ENCODE peak calls at places on chromosomes 7 and 10, in five cellular contexts. E is nephron progenitor cell, A is PC-3, X is left lung, F is endothelial cell. W is an unnamed sample.

GRCh38 chr10:35340975-35341374 is 4.7 kb downstream of the CCNY start:
- DNase-seq in E (no peak), A (peak), X (no peak), F (no peak), W (no peak)

GRCh38 chr10:131784363-131785120 is 116.3 kb upstream of the PPP2R2D start:
- DNase-seq in E (no peak), A (no peak), X (no peak), F (no peak), W (no peak)

GRCh38 chr10:98539578-98539977 is 92.8 kb upstream of the HPS1 start:
- DNase-seq in E (no peak), A (no peak), X (no peak), F (no peak), W (no peak)

GRCh38 chr10:3020881-3021280 is 46.5 kb upstream of the PFKP start:
- DNase-seq in E (no peak), A (no peak), X (no peak), F (no peak), W (no peak)

GRCh38 chr10:32957341-32958084 is 517 bp downstream of the ITGB1 start:
- DNase-seq in E (peak), A (peak), X (peak), F (peak), W (peak)

GRCh38 chr7:105581066-105581811 is at the start of gene EFCAB10:
- DNase-seq in E (peak), A (no peak), X (peak), F (peak), W (peak)

GRCh38 chr7:17716816-17717215 is 223.5 kb downstream of the SNX13 start:
- DNase-seq in E (no peak), A (no peak), X (no peak), F (no peak), W (no peak)

GRCh38 chr7:96219382-96220130 is 102.3 kb downstream of the SLC25A13 start:
- DNase-seq in E (no peak), A (peak), X (no peak), F (no peak), W (no peak)

GRCh38 chr7:136134503-136134902 is 157.3 kb upstream of the MTPN start:
- DNase-seq in E (no peak), A (peak), X (no peak), F (no peak), W (no peak)

GRCh38 chr10:97123713-97124112 is 62.0 kb downstream of the SLIT1 start:
- DNase-seq in E (no peak), A (no peak), X (no peak), F (no peak), W (no peak)

GRCh38 chr7:127892488-127893314 is 138.5 kb downstream of the LRRC4 start:
- DNase-seq in E (no peak), A (no peak), X (no peak), F (no peak), W (no peak)

GRCh38 chr7:76223286-76223972 is 21.7 kb downstream of the SRRM3 start:
- DNase-seq in E (no peak), A (peak), X (no peak), F (no peak), W (no peak)

GRCh38 chr7:50696810-50697582 is 85.7 kb downstream of the GRB10 start:
- DNase-seq in E (no peak), A (peak), X (no peak), F (peak), W (no peak)

GRCh38 chr10:53833908-53834307 is 967.1 kb downstream of the PCDH15 start:
- DNase-seq in E (no peak), A (no peak), X (no peak), F (no peak), W (no peak)

GRCh38 chr10:60797200-60797599 is 18.9 kb downstream of the CDK1 start:
- DNase-seq in E (no peak), A (no peak), X (no peak), F (no peak), W (no peak)

GRCh38 chr10:48606530-48607355 is 1.9 kb upstream of the ARHGAP22 start:
- DNase-seq in E (no peak), A (peak), X (peak), F (no peak), W (peak)

GRCh38 chr10:60148266-60148840 is 241.3 kb downstream of the ANK3 start:
- DNase-seq in E (no peak), A (peak), X (no peak), F (no peak), W (no peak)

GRCh38 chr7:23072043-23072442 is 33.5 kb upstream of the KLHL7 start:
- DNase-seq in E (no peak), A (peak), X (no peak), F (no peak), W (no peak)
- TF ChIP-seq CTCF in E (no peak), A (peak), X (no peak), F (no peak), W (no peak)

GRCh38 chr10:84820596-84820995 is 492.2 kb downstream of the CCSER2 start:
- DNase-seq in E (no peak), A (no peak), X (no peak), F (no peak), W (no peak)

GRCh38 chr10:84824525-84824924 is 496.1 kb downstream of the CCSER2 start:
- DNase-seq in E (no peak), A (no peak), X (no peak), F (no peak), W (no peak)

GRCh38 chr10:84818956-84819355 is 490.6 kb downstream of the CCSER2 start:
- DNase-seq in E (no peak), A (no peak), X (no peak), F (no peak), W (no peak)

GRCh38 chr10:84822926-84823325 is 494.5 kb downstream of the CCSER2 start:
- DNase-seq in E (no peak), A (no peak), X (no peak), F (no peak), W (no peak)

DNA sequence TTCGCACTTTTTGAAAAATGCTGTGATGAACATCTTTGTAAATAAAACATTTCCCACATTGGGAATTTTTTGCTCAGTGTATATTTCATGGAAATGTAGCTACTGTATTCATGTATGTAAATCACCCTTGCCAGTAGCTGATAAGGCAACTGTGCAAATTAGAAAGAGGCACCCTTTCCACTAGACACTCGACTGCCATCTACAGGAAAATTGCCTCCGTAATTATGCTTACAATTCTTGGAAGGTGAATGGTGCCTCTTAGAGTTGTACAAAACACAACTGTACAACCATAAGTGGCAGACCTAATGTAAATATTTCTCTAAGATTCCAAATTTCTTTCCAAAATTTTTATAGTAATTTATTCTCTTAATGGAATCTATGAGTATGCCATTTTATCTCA is 491.7 kb downstream of the CCSER2 start:
- DNase-seq in E (no peak), A (peak), X (no peak), F (no peak), W (no peak)
- TF ChIP-seq CTCF in E (no peak), A (peak), X (no peak), F (no peak), W (no peak)

DNA sequence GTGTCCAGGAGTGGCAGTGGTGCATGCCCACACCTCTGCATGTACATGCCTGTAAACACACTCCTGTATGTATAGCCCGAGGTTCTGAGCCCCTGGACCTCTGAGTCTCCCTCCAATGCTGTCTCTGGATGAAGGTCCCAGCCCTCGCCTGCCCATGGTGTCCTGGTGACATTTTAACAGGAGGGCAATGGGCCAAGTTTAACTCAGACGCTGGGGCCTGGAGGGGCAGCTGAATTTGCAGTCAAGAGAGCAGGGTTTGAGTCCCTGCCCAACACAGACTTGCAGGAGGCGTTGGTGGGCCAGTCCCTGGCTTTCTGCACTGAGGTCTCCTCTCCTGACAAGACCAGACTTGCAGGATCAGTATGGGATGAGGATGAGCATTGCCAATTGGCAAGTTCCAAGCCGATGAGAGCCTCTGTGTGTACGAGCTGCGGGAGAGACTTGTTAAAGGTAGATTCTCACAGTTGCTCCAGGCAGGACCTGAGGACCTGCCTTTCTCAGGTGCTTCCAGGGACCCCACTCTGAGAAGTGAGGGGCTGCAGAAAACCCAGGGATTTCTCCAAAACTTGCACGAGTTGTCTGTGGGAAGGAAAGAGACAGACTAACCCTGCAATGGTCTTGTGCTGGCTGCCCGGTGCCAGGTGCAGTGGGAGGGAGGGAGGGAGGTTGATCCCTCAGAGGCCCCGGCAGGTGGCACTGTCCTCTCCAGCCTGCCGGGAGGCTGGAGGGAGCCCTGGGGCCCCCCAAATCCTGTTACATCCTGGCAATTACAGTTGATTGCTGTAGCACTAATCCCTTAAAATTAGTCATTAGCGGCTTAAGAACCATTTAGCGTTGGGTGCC is 142.0 kb downstream of the ELFN1 start:
- DNase-seq in E (no peak), A (peak), X (no peak), F (no peak), W (no peak)
- TF ChIP-seq CTCF in E (peak), A (peak), X (no peak), F (no peak), W (peak)

GRCh38 chr7:122528879-122529481 is 169.9 kb downstream of the RNF133 start:
- DNase-seq in E (no peak), A (peak), X (no peak), F (no peak), W (no peak)
- TF ChIP-seq CTCF in E (peak), A (peak), X (peak), F (peak), W (peak)